ENCODE peak calls at places on chromosome 13, in ten cellular contexts. Y is H54, J is A549, L is heart left ventricle, S is NB4, G is body of pancreas, E is ovary, M is uterus, Z is spleen, F is Peyer's patch. T is an unnamed sample.

GRCh38 chr13:101289764-101290163 is 126.5 kb downstream of the NALCN start:
- DNase-seq in Y (peak; percentile 42), J (no peak), L (no peak), S (no peak), G (peak; percentile 61), E (no peak), M (no peak), Z (no peak), F (no peak), T (no peak)

GRCh38 chr13:99215466-99215865 is 14.8 kb downstream of the UBAC2 start:
- DNase-seq in Y (no peak), J (no peak), L (no peak), S (no peak), G (no peak), E (no peak), M (no peak), Z (peak; percentile 80), F (peak; percentile 49), T (no peak)

GRCh38 chr13:47794963-47795362 is 206.1 kb downstream of the SUCLA2 start:
- DNase-seq in Y (peak; percentile 11), J (peak; percentile 4), L (no peak), S (peak; percentile 35), G (no peak), E (no peak), M (no peak), Z (no peak), F (no peak), T (no peak)

GRCh38 chr13:66689037-66689619 is 541.0 kb downstream of the PCDH9 start:
- DNase-seq in Y (no peak), J (no peak), L (no peak), S (no peak), G (no peak), E (no peak), M (no peak), Z (no peak), F (no peak), T (no peak)

GRCh38 chr13:110289661-110290060 is 17.3 kb downstream of the COL4A1 start:
- DNase-seq in Y (no peak), J (no peak), L (no peak), S (no peak), G (no peak), E (no peak), M (no peak), Z (no peak), F (no peak), T (no peak)

GRCh38 chr13:46582190-46582589 is 29.2 kb downstream of the LRCH1 start:
- DNase-seq in Y (no peak), J (no peak), L (no peak), S (no peak), G (no peak), E (no peak), M (no peak), Z (no peak), F (no peak), T (no peak)

GRCh38 chr13:27830010-27830409 is 37.7 kb downstream of the GSX1 start:
- DNase-seq in Y (peak; percentile 35), J (peak; percentile 33), L (peak; percentile 44), S (peak; percentile 73), G (peak; percentile 80), E (peak; percentile 19), M (no peak), Z (peak; percentile 92), F (peak; percentile 50), T (peak; percentile 6)

GRCh38 chr13:110183925-110184324 is 123.0 kb downstream of the COL4A1 start:
- DNase-seq in Y (no peak), J (no peak), L (no peak), S (no peak), G (no peak), E (no peak), M (no peak), Z (no peak), F (no peak), T (no peak)

GRCh38 chr13:70856706-70857105 is 748.5 kb upstream of the KLHL1 start:
- DNase-seq in Y (no peak), J (no peak), L (no peak), S (peak; percentile 31), G (no peak), E (no peak), M (no peak), Z (no peak), F (no peak), T (no peak)

GRCh38 chr13:106602178-106602577 is 34.2 kb upstream of the ARGLU1 start:
- DNase-seq in Y (no peak), J (no peak), L (no peak), S (no peak), G (peak; percentile 49), E (no peak), M (no peak), Z (no peak), F (no peak), T (no peak)

GRCh38 chr13:108267338-108267737 is 2.2 kb upstream of the TNFSF13B start:
- DNase-seq in Y (no peak), J (no peak), L (peak; percentile 27), S (peak; percentile 48), G (no peak), E (no peak), M (no peak), Z (no peak), F (no peak), T (no peak)

GRCh38 chr13:81683526-81683925 is 1342.6 kb upstream of the SPRY2 start:
- DNase-seq in Y (no peak), J (no peak), L (no peak), S (no peak), G (no peak), E (no peak), M (no peak), Z (no peak), F (no peak), T (no peak)

GRCh38 chr13:85411608-85412007 is 387.6 kb downstream of the SLITRK6 start:
- DNase-seq in Y (no peak), J (no peak), L (no peak), S (no peak), G (no peak), E (no peak), M (no peak), Z (no peak), F (no peak), T (no peak)

DNA sequence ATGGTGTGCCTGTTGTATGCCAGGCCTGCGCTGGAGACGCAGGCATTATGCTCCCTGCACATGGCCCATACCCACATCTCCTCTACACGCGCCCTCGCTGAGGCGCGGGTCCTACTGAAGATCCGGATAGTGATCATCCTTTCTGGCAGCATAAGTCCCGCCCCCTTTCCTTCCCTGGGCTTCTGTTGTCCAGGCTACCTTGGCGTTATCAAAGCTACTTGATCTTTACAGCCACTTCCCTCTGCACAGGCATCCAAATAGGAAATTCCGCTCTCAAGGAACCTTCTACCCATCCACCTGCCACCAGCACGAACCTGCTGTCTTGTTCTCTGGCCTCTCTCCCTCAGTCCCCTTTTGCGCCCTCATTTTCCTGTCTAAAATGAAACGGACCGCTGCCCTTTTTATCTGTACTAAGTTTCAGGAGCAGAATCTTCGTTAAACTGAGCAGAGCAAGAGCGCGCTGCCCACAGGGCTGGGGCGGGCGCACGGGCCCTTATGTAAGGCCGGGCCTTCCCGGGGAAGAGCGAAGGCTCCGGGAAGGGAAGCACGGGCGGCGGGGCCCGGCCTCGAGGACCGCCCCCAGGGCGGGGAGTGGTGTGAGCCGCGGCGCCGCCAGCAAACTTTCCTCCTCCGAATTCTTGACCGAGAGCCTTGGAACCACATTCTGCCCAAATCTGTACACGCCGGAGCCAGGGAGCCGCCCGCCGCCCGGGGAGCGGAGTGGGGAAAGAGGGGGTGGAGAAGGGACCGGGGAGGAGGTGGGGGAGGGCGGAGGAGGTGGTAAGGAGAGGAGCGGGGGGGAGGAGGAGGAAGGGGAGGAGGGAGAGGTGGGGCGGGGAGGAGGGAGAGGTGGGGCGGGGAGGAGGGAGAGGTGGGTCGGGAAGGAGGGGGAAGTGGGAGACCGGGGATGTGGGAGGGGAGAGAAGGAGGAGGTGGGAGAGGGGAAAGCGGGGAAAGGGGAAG is 919 bp upstream of the UBE2L5 start:
- DNase-seq in Y (peak; percentile 50), J (peak; percentile 36), L (peak; percentile 88), S (peak; percentile 84), G (peak; percentile 87), E (peak; percentile 80), M (peak; percentile 94), Z (peak; percentile 94), F (peak; percentile 64), T (peak; percentile 72)
- TF ChIP-seq POLR2A in Y (no peak), J (peak; percentile 36), L (peak; percentile 71), S (no peak), G (peak; percentile 70), E (peak; percentile 67), M (peak; percentile 70), Z (no peak), F (peak; percentile 45), T (peak; percentile 49)

GRCh38 chr13:114004416-114005205 is 30.7 kb upstream of the C13orf46 start:
- DNase-seq in Y (no peak), J (no peak), L (peak; percentile 48), S (no peak), G (no peak), E (no peak), M (no peak), Z (peak; percentile 61), F (no peak), T (no peak)
- TF ChIP-seq POLR2A in Y (no peak), J (no peak), L (no peak), S (no peak), G (no peak), E (no peak), M (no peak), Z (no peak), F (no peak), T (no peak)

GRCh38 chr13:49444517-49445395 is 682 bp downstream of the SETDB2 start:
- DNase-seq in Y (no peak), J (no peak), L (no peak), S (peak; percentile 92), G (peak; percentile 31), E (no peak), M (peak; percentile 39), Z (no peak), F (peak; percentile 52), T (peak; percentile 32)

GRCh38 chr13:49443327-49443688 is 556 bp downstream of the CAB39L start:
- DNase-seq in Y (no peak), J (no peak), L (no peak), S (peak; percentile 61), G (no peak), E (no peak), M (no peak), Z (no peak), F (no peak), T (peak; percentile 19)

GRCh38 chr13:49446473-49446872 is 2.4 kb downstream of the SETDB2 start:
- DNase-seq in Y (no peak), J (no peak), L (no peak), S (peak; percentile 7), G (no peak), E (no peak), M (no peak), Z (no peak), F (no peak), T (no peak)

GRCh38 chr13:49441846-49442245 is 2.0 kb downstream of the CAB39L start:
- DNase-seq in Y (no peak), J (no peak), L (no peak), S (no peak), G (no peak), E (no peak), M (no peak), Z (no peak), F (no peak), T (no peak)

GRCh38 chr13:49443689-49444516 is at the start of the genes CAB39L and SETDB2:
- DNase-seq in Y (peak; percentile 63), J (peak; percentile 83), L (peak; percentile 99), S (peak; percentile 100), G (peak; percentile 99), E (peak; percentile 99), M (peak; percentile 99), Z (peak; percentile 100), F (peak; percentile 98), T (peak; percentile 100)
- TF ChIP-seq POLR2A in Y (peak; percentile 60), J (peak; percentile 64), L (peak; percentile 83), S (peak; percentile 96), G (peak; percentile 86), E (peak; percentile 74), M (peak; percentile 90), Z (peak; percentile 20), F (peak; percentile 83), T (peak; percentile 91)

GRCh38 chr13:39422845-39423565 is 180.0 kb downstream of the LHFPL6 start:
- DNase-seq in Y (no peak), J (no peak), L (no peak), S (peak; percentile 43), G (no peak), E (no peak), M (no peak), Z (no peak), F (no peak), T (no peak)
- TF ChIP-seq POLR2A in Y (no peak), J (no peak), L (no peak), S (no peak), G (no peak), E (no peak), M (no peak), Z (no peak), F (no peak), T (no peak)